ENCODE peak calls at places on chromosomes 2 and 18, in ten cellular contexts. One of them, this sample, is unnamed.

GRCh38 chr2:127859712-127860085 is 1.7 kb upstream of the POLR2D start:
- DNase-seq in stimulated activated CD4-positive, alpha-beta T cell treated with anti-CD3 and anti-CD28 coated beads, TNF-alpha, amount 100 ng/mL, for 4 hours: peak
- DNase-seq in H9: peak
- DNase-seq in left ventricle myocardium superior: peak
- DNase-seq in iris pigment epithelial cell: no peak
- DNase-seq in Daoy: peak
- DNase-seq in NCI-H1105 treated with DMSO at 0.1 percent for 48 hours: no peak
- DNase-seq in MCF 10A: peak
- DNase-seq in A549: no peak
- DNase-seq in T-helper 1 cell: peak
- DNase-seq in this sample: peak

GRCh38 chr18:45012286-45012685 is 331.6 kb downstream of the SETBP1 start:
- DNase-seq in A549: no peak
- DNase-seq in NCI-H1105 treated with DMSO at 0.1 percent for 48 hours: no peak
- DNase-seq in H9: no peak
- DNase-seq in stimulated activated CD4-positive, alpha-beta T cell treated with anti-CD3 and anti-CD28 coated beads, TNF-alpha, amount 100 ng/mL, for 4 hours: no peak
- DNase-seq in T-helper 1 cell: no peak
- DNase-seq in left ventricle myocardium superior: no peak
- DNase-seq in Daoy: no peak
- DNase-seq in iris pigment epithelial cell: no peak
- DNase-seq in MCF 10A: no peak
- DNase-seq in this sample: no peak

GRCh38 chr2:145158051-145158586 is 638.2 kb upstream of the ZEB2 start:
- DNase-seq in iris pigment epithelial cell: peak
- DNase-seq in stimulated activated CD4-positive, alpha-beta T cell treated with anti-CD3 and anti-CD28 coated beads, TNF-alpha, amount 100 ng/mL, for 4 hours: no peak
- DNase-seq in A549: peak
- DNase-seq in MCF 10A: peak
- DNase-seq in H9: no peak
- DNase-seq in Daoy: peak
- DNase-seq in NCI-H1105 treated with DMSO at 0.1 percent for 48 hours: no peak
- DNase-seq in left ventricle myocardium superior: peak
- DNase-seq in T-helper 1 cell: no peak
- DNase-seq in this sample: no peak

GRCh38 chr18:44709297-44710117 is 28.8 kb downstream of the SETBP1 start:
- DNase-seq in left ventricle myocardium superior: no peak
- DNase-seq in iris pigment epithelial cell: peak
- DNase-seq in H9: no peak
- DNase-seq in Daoy: no peak
- DNase-seq in stimulated activated CD4-positive, alpha-beta T cell treated with anti-CD3 and anti-CD28 coated beads, TNF-alpha, amount 100 ng/mL, for 4 hours: no peak
- DNase-seq in MCF 10A: no peak
- DNase-seq in T-helper 1 cell: no peak
- DNase-seq in NCI-H1105 treated with DMSO at 0.1 percent for 48 hours: no peak
- DNase-seq in A549: no peak
- DNase-seq in this sample: no peak

GRCh38 chr2:221125691-221126090 is 446.4 kb downstream of the EPHA4 start:
- DNase-seq in MCF 10A: peak
- DNase-seq in stimulated activated CD4-positive, alpha-beta T cell treated with anti-CD3 and anti-CD28 coated beads, TNF-alpha, amount 100 ng/mL, for 4 hours: no peak
- DNase-seq in Daoy: no peak
- DNase-seq in H9: no peak
- DNase-seq in iris pigment epithelial cell: no peak
- DNase-seq in NCI-H1105 treated with DMSO at 0.1 percent for 48 hours: no peak
- DNase-seq in A549: no peak
- DNase-seq in T-helper 1 cell: no peak
- DNase-seq in left ventricle myocardium superior: no peak
- DNase-seq in this sample: no peak

GRCh38 chr2:46634905-46635304 is 155.5 kb downstream of the TMEM247 start:
- DNase-seq in Daoy: no peak
- DNase-seq in A549: no peak
- DNase-seq in H9: no peak
- DNase-seq in stimulated activated CD4-positive, alpha-beta T cell treated with anti-CD3 and anti-CD28 coated beads, TNF-alpha, amount 100 ng/mL, for 4 hours: no peak
- DNase-seq in T-helper 1 cell: no peak
- DNase-seq in NCI-H1105 treated with DMSO at 0.1 percent for 48 hours: no peak
- DNase-seq in left ventricle myocardium superior: no peak
- DNase-seq in iris pigment epithelial cell: no peak
- DNase-seq in MCF 10A: no peak
- DNase-seq in this sample: no peak

GRCh38 chr18:50969448-50969847 is 1.6 kb downstream of the ELAC1 start:
- DNase-seq in A549: no peak
- DNase-seq in NCI-H1105 treated with DMSO at 0.1 percent for 48 hours: peak
- DNase-seq in iris pigment epithelial cell: no peak
- DNase-seq in left ventricle myocardium superior: no peak
- DNase-seq in T-helper 1 cell: no peak
- DNase-seq in H9: no peak
- DNase-seq in stimulated activated CD4-positive, alpha-beta T cell treated with anti-CD3 and anti-CD28 coated beads, TNF-alpha, amount 100 ng/mL, for 4 hours: no peak
- DNase-seq in Daoy: no peak
- DNase-seq in MCF 10A: no peak
- DNase-seq in this sample: no peak

GRCh38 chr18:63848159-63848558 is 39.3 kb upstream of the SERPINB2 start:
- DNase-seq in T-helper 1 cell: no peak
- DNase-seq in stimulated activated CD4-positive, alpha-beta T cell treated with anti-CD3 and anti-CD28 coated beads, TNF-alpha, amount 100 ng/mL, for 4 hours: no peak
- DNase-seq in MCF 10A: peak
- DNase-seq in A549: peak
- DNase-seq in left ventricle myocardium superior: no peak
- DNase-seq in H9: no peak
- DNase-seq in Daoy: peak
- DNase-seq in iris pigment epithelial cell: peak
- DNase-seq in NCI-H1105 treated with DMSO at 0.1 percent for 48 hours: peak
- DNase-seq in this sample: no peak